ENCODE peak calls at places on chromosomes 13 and 19, in eight cellular contexts. N is Panc1, S is Caco-2, I is fibroblast of lung, U is uterus, R is bronchial epithelial cell, T is left ventricle myocardium inferior, A is heart left ventricle. O is an unnamed sample.

GRCh38 chr13:33869005-33869404 is 51.1 kb downstream of the RFC3 start:
- DNase-seq in N (no peak), S (no peak), I (peak; percentile 67), U (no peak), R (no peak), T (no peak), A (no peak), O (no peak)

GRCh38 chr19:10836478-10837325 is 690 bp upstream of the TMED1 start:
- DNase-seq in N (no peak), S (peak; percentile 94), I (peak; percentile 77), U (peak; percentile 82), R (no peak), T (peak; percentile 86), A (peak; percentile 93), O (peak; percentile 85)

GRCh38 chr19:2273356-2274184 is 8.4 kb downstream of the PEAK3 start:
- DNase-seq in N (no peak), S (peak; percentile 52), I (peak; percentile 64), U (peak; percentile 77), R (peak; percentile 20), T (peak; percentile 78), A (peak; percentile 85), O (peak; percentile 22)

GRCh38 chr19:23406716-23407115 is 11.4 kb upstream of the ZNF91 start:
- DNase-seq in N (no peak), S (no peak), I (no peak), U (no peak), R (no peak), T (no peak), A (no peak), O (no peak)

GRCh38 chr19:15508035-15508710 is at the start of gene CYP4F22:
- DNase-seq in N (no peak), S (no peak), I (no peak), U (no peak), R (no peak), T (no peak), A (no peak), O (no peak)

GRCh38 chr13:110136660-110137585 is 170.0 kb downstream of the COL4A1 start:
- DNase-seq in N (no peak), S (no peak), I (no peak), U (no peak), R (no peak), T (no peak), A (peak; percentile 70), O (no peak)

GRCh38 chr19:49347835-49348234 is 12.6 kb downstream of the CD37 start:
- DNase-seq in N (no peak), S (peak; percentile 74), I (peak; percentile 66), U (no peak), R (peak; percentile 73), T (no peak), A (no peak), O (no peak)

GRCh38 chr19:30795727-30796126 is 423.5 kb downstream of the ZNF536 start:
- DNase-seq in N (no peak), S (no peak), I (no peak), U (no peak), R (no peak), T (no peak), A (no peak), O (no peak)

GRCh38 chr19:41868989-41869300 is 8.1 kb upstream of the CD79A start:
- DNase-seq in N (no peak), S (no peak), I (no peak), U (no peak), R (no peak), T (no peak), A (no peak), O (no peak)

GRCh38 chr13:24241336-24241735 is 68.0 kb upstream of the C1QTNF9 start:
- DNase-seq in N (no peak), S (no peak), I (no peak), U (no peak), R (no peak), T (no peak), A (no peak), O (no peak)

GRCh38 chr19:10935371-10936059 is 6.9 kb downstream of the TIMM29 start:
- DNase-seq in N (no peak), S (no peak), I (no peak), U (no peak), R (no peak), T (no peak), A (no peak), O (no peak)

GRCh38 chr13:39189778-39190177 is 151.5 kb downstream of the NHLRC3 start:
- DNase-seq in N (no peak), S (no peak), I (no peak), U (no peak), R (no peak), T (no peak), A (no peak), O (no peak)

GRCh38 chr19:45340232-45340898 is at the start of gene KLC3:
- DNase-seq in N (no peak), S (peak; percentile 84), I (no peak), U (no peak), R (peak; percentile 29), T (no peak), A (no peak), O (no peak)

GRCh38 chr13:112143753-112144615 is 77.0 kb downstream of the SOX1 start:
- DNase-seq in N (no peak), S (no peak), I (no peak), U (no peak), R (peak; percentile 2), T (no peak), A (no peak), O (no peak)

GRCh38 chr13:94556016-94556415 is 39.9 kb downstream of the TGDS start:
- DNase-seq in N (no peak), S (no peak), I (no peak), U (no peak), R (no peak), T (no peak), A (no peak), O (no peak)

GRCh38 chr19:14058182-14059092 is 3.4 kb downstream of the PALM3 start:
- DNase-seq in N (no peak), S (no peak), I (no peak), U (no peak), R (no peak), T (no peak), A (no peak), O (no peak)

GRCh38 chr13:98868932-98869331 is 108.9 kb downstream of the DOCK9 start:
- DNase-seq in N (no peak), S (no peak), I (no peak), U (no peak), R (no peak), T (no peak), A (no peak), O (no peak)

GRCh38 chr13:98866882-98867281 is 111.0 kb downstream of the DOCK9 start:
- DNase-seq in N (no peak), S (no peak), I (no peak), U (no peak), R (no peak), T (no peak), A (no peak), O (no peak)

GRCh38 chr13:98873377-98874028 is 104.4 kb downstream of the DOCK9 start:
- DNase-seq in N (no peak), S (no peak), I (no peak), U (no peak), R (no peak), T (no peak), A (no peak), O (no peak)

GRCh38 chr13:98871727-98872126 is 106.1 kb downstream of the DOCK9 start:
- DNase-seq in N (no peak), S (no peak), I (no peak), U (no peak), R (no peak), T (no peak), A (no peak), O (no peak)

GRCh38 chr13:98869408-98870090 is 108.3 kb downstream of the DOCK9 start:
- DNase-seq in N (no peak), S (no peak), I (no peak), U (no peak), R (peak; percentile 25), T (peak; percentile 28), A (peak; percentile 40), O (no peak)
- TF ChIP-seq CTCF in N (peak; percentile 16), S (peak; percentile 8), I (peak; percentile 26), U (peak; percentile 5), R (peak; percentile 13), T (peak; percentile 14), A (peak; percentile 22), O (no peak)

DNA sequence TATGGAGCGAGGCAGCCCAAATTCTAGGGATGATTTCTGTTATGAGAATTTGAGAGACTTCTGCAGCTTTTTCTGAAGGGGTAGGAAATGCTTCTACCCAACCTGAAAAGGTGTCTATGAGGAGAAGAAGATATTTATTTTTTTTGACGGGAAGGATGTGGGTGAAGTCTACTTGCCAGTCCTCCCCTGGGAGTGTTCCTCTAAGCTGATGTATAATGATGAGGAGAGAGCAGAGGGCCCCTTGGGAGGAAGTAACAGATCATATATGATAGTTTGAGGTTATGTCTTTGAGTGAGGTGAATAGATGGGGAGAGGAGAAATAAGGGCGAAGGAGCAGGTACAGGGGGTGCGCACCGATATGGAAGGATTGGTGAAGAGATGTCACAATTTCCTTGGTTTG is 910.6 kb upstream of the SLITRK5 start:
- DNase-seq in N (no peak), S (no peak), I (no peak), U (no peak), R (no peak), T (no peak), A (no peak), O (no peak)
- H3K4me3 ChIP-seq in N (no peak overlapping the region), S (no peak overlapping the region), I (no peak overlapping the region), U (no peak overlapping the region), R (no peak overlapping the region), T (no peak overlapping the region), A (no peak overlapping the region), O (no peak overlapping the region)

DNA sequence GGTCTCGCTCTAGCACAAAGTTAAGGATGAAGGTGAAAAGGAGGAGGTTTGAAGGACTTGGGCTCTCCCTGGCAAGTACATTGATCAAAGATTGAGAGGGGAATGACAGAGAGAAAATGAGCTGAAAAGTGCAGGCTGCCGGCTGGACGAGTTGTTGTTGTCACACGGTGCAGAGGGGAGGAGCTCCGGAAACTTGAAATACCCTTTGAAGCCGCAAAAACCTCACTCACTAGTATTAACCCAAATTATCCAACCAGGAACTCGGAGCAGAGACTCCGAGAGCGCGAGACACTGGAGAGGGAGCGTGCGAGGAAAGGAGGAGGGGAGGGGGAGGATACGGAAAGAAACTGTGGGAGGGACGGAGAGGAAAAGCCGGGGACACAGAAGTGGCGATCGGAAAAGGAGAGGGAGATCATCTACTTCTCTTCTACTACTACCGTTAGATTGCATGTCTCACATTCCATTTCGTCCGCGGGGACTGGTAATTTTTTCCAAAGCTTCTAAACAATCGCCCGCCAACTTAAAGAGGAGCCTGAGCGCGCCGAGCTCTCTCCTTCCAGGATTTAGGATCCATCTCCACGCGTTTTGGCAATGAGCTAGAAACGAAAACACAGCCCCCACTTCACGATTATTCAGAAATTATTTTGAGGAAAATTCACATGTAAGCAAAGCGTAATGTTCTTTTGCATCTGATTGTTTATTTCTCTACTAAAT is at the start of gene DACH1:
- DNase-seq in N (no peak), S (peak; percentile 18), I (peak; percentile 76), U (peak; percentile 62), R (peak; percentile 8), T (peak; percentile 45), A (peak; percentile 68), O (peak; percentile 12)
- H3K27me3 ChIP-seq in N (peaks cover 3% of the 10 kb centered on the region), S (peaks cover 11% of the 10 kb centered on the region), I (no peaks in the 10 kb centered on the region), U (no peaks in the 10 kb centered on the region), R (peaks cover 35% of the 10 kb centered on the region), T (peaks cover 46% of the 10 kb centered on the region), A (peaks cover 16% of the 10 kb centered on the region), O (peaks cover 23% of the 10 kb centered on the region)

GRCh38 chr13:81874253-81874652 is 1533.3 kb upstream of the SPRY2 start:
- DNase-seq in N (no peak), S (peak; percentile 11), I (no peak), U (no peak), R (no peak), T (no peak), A (no peak), O (no peak)

GRCh38 chr13:81874681-81875661 is 1534.0 kb upstream of the SPRY2 start:
- DNase-seq in N (no peak), S (no peak), I (no peak), U (no peak), R (peak; percentile 38), T (no peak), A (no peak), O (no peak)

GRCh38 chr13:81872581-81872980 is 1531.7 kb upstream of the SPRY2 start:
- DNase-seq in N (no peak), S (peak; percentile 53), I (no peak), U (no peak), R (peak; percentile 32), T (no peak), A (no peak), O (no peak)
- TF ChIP-seq CTCF in N (peak; percentile 26), S (peak; percentile 36), I (no peak), U (no peak), R (peak; percentile 28), T (no peak), A (no peak), O (no peak)